ENCODE peak calls at places on chromosomes 12 and 14, in four cellular contexts. E, Q, W and Y are unnamed samples. For H3K36me3, the result is how much of the 10 kb centered on the place peaks cover.

GRCh38 chr12:124842800-124843510 is 20.7 kb downstream of the SCARB1 start:
- DNase-seq in E (no peak), Q (no peak), W (no peak), Y (no peak)

GRCh38 chr12:105331805-105332251 is 1.3 kb downstream of the C12orf75 start:
- DNase-seq in E (peak), Q (no peak), W (no peak), Y (peak)

GRCh38 chr14:66628646-66629045 is 120.7 kb downstream of the GPHN start:
- DNase-seq in E (no peak), Q (no peak), W (no peak), Y (no peak)

GRCh38 chr14:104282332-104283196 is 144.2 kb downstream of the KIF26A start:
- DNase-seq in E (no peak), Q (no peak), W (no peak), Y (no peak)

GRCh38 chr14:102785598-102785963 is 8.3 kb downstream of the TRAF3 start:
- DNase-seq in E (no peak), Q (no peak), W (no peak), Y (no peak)

GRCh38 chr12:10252201-10252600 is 39.5 kb downstream of the GABARAPL1 start:
- DNase-seq in E (no peak), Q (no peak), W (no peak), Y (no peak)

GRCh38 chr12:54189198-54189539 is 384 bp upstream of the SMUG1 start:
- DNase-seq in E (no peak), Q (no peak), W (no peak), Y (no peak)

GRCh38 chr14:63544641-63545234 is 1.6 kb upstream of the PPP2R5E start:
- DNase-seq in E (no peak), Q (no peak), W (no peak), Y (no peak)

GRCh38 chr12:32444895-32445294 is 45.5 kb downstream of the FGD4 start:
- DNase-seq in E (peak), Q (no peak), W (no peak), Y (no peak)

GRCh38 chr12:13288937-13289643 is 92.6 kb downstream of the EMP1 start:
- DNase-seq in E (no peak), Q (no peak), W (no peak), Y (no peak)

GRCh38 chr14:38868415-38869290 is 234.4 kb downstream of the SEC23A start:
- DNase-seq in E (peak), Q (no peak), W (no peak), Y (no peak)

GRCh38 chr14:37566811-37567371 is 28.2 kb downstream of the FOXA1 start:
- DNase-seq in E (no peak), Q (no peak), W (no peak), Y (no peak)

GRCh38 chr12:103855036-103855712 is 14.1 kb upstream of the NT5DC3 start:
- DNase-seq in E (peak), Q (no peak), W (no peak), Y (no peak)

GRCh38 chr12:96720363-96720705 is 186.7 kb upstream of the NEDD1 start:
- DNase-seq in E (no peak), Q (no peak), W (no peak), Y (no peak)

GRCh38 chr12:57611810-57612710 is 825 bp downstream of the ARHGEF25 start:
- DNase-seq in E (no peak), Q (no peak), W (no peak), Y (no peak)

GRCh38 chr12:47216150-47216677 is 136.5 kb upstream of the AMIGO2 start:
- DNase-seq in E (no peak), Q (peak), W (no peak), Y (no peak)

GRCh38 chr12:49890096-49890461 is 13.6 kb downstream of the FAIM2 start:
- DNase-seq in E (no peak), Q (no peak), W (no peak), Y (no peak)

GRCh38 chr12:124422142-124422569 is 127.3 kb downstream of the RFLNA start:
- DNase-seq in E (no peak), Q (no peak), W (no peak), Y (no peak)

GRCh38 chr12:78189656-78190055 is 359.0 kb downstream of the NAV3 start:
- DNase-seq in E (no peak), Q (no peak), W (no peak), Y (no peak)

GRCh38 chr14:45976001-45976400 is 675.6 kb downstream of the RPL10L start:
- DNase-seq in E (no peak), Q (no peak), W (no peak), Y (no peak)

GRCh38 chr14:58244556-58245387 is at the start of gene PSMA3:
- DNase-seq in E (peak), Q (peak), W (peak), Y (peak)

GRCh38 chr14:85533821-85534271 is 3.9 kb downstream of the FLRT2 start:
- DNase-seq in E (no peak), Q (no peak), W (peak), Y (no peak)

GRCh38 chr12:91178801-91179200 is 3.8 kb downstream of the DCN start:
- DNase-seq in E (no peak), Q (no peak), W (no peak), Y (no peak)

GRCh38 chr12:42759622-42760273 is 170.2 kb upstream of the PRICKLE1 start:
- DNase-seq in E (no peak), Q (no peak), W (no peak), Y (no peak)

GRCh38 chr12:95986635-95987535 is 9.3 kb downstream of the HAL start:
- DNase-seq in E (no peak), Q (no peak), W (no peak), Y (no peak)

GRCh38 chr14:52131640-52132320 is 62.9 kb upstream of the NID2 start:
- DNase-seq in E (peak), Q (peak), W (peak), Y (peak)

GRCh38 chr14:72679106-72679505 is 214.8 kb downstream of the DPF3 start:
- DNase-seq in E (no peak), Q (no peak), W (no peak), Y (no peak)

GRCh38 chr12:51865757-51866270 is 17.3 kb upstream of the FIGNL2 start:
- DNase-seq in E (no peak), Q (no peak), W (no peak), Y (no peak)

GRCh38 chr12:100926669-100927248 is 132.2 kb downstream of the ANO4 start:
- DNase-seq in E (peak), Q (no peak), W (peak), Y (peak)

GRCh38 chr14:70907996-70908917 is 998 bp downstream of the PCNX1 start:
- DNase-seq in E (peak), Q (no peak), W (peak), Y (peak)

GRCh38 chr12:11958216-11959091 is 112.3 kb upstream of the BCL2L14 start:
- DNase-seq in E (peak), Q (no peak), W (peak), Y (no peak)

GRCh38 chr12:45458854-45459807 is 243.2 kb downstream of the ANO6 start:
- DNase-seq in E (no peak), Q (no peak), W (no peak), Y (no peak)

GRCh38 chr12:114976361-114976760 is 292.4 kb upstream of the TBX3 start:
- DNase-seq in E (no peak), Q (no peak), W (no peak), Y (no peak)

GRCh38 chr12:110338754-110339153 is 57.7 kb downstream of the ATP2A2 start:
- DNase-seq in E (no peak), Q (no peak), W (peak), Y (no peak)

GRCh38 chr12:3353621-3354020 is 137.4 kb upstream of the PRMT8 start:
- DNase-seq in E (no peak), Q (no peak), W (no peak), Y (no peak)

GRCh38 chr12:92701441-92701840 is 1.3 kb upstream of the PLEKHG7 start:
- DNase-seq in E (no peak), Q (no peak), W (no peak), Y (no peak)

GRCh38 chr12:76947270-76947669 is 68.5 kb upstream of the CSRP2 start:
- DNase-seq in E (no peak), Q (no peak), W (no peak), Y (no peak)

GRCh38 chr12:76944892-76945291 is 66.1 kb upstream of the CSRP2 start:
- DNase-seq in E (no peak), Q (no peak), W (no peak), Y (no peak)

GRCh38 chr12:76943004-76943403 is 64.2 kb upstream of the CSRP2 start:
- DNase-seq in E (no peak), Q (no peak), W (no peak), Y (no peak)

GRCh38 chr12:76946451-76946850 is 67.6 kb upstream of the CSRP2 start:
- DNase-seq in E (no peak), Q (no peak), W (no peak), Y (no peak)

GRCh38 chr12:76945867-76946266 is 67.0 kb upstream of the CSRP2 start:
- DNase-seq in E (no peak), Q (no peak), W (no peak), Y (no peak)
- TF ChIP-seq SUZ12 in E (no peak), Q (no peak), W (no peak), Y (no peak)

DNA sequence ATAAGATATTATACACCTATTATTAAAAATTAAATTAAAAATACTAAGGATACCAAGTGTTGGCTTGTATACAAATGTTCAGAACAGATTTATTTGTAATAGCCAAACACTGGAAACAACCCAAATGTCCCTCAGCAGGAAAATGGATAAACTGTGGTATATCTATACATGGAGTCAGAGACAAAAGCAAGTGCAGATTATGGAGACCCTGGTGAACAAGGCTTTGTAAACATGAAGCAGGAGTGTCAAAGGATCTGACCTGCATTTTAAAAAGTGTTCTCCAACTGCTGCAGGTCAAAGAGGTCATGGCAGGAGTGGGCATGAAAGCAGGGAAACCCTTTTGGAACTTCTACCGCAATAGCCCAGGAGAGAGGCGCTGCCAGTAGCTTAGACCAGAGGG is 181.6 kb downstream of the STXBP6 start:
- DNase-seq in E (no peak), Q (no peak), W (no peak), Y (no peak)
- H3K36me3 ChIP-seq in E (under half), Q (under half), W (under half), Y (under half)

GRCh38 chr12:8548192-8548591 is 7.5 kb upstream of the CLEC4E start:
- DNase-seq in E (no peak), Q (no peak), W (no peak), Y (no peak)

GRCh38 chr12:8544295-8544694 is 3.6 kb upstream of the CLEC4E start:
- DNase-seq in E (peak), Q (peak), W (peak), Y (peak)

GRCh38 chr12:8553088-8553627 is 12.5 kb upstream of the CLEC4E start:
- DNase-seq in E (no peak), Q (no peak), W (no peak), Y (no peak)

GRCh38 chr12:8554451-8555195 is 13.9 kb upstream of the CLEC4E start:
- DNase-seq in E (no peak), Q (no peak), W (no peak), Y (peak)

GRCh38 chr12:8549381-8549780 is 8.7 kb upstream of the CLEC4E start:
- DNase-seq in E (no peak), Q (no peak), W (no peak), Y (no peak)
- H3K4me3 ChIP-seq in E (no peak), Q (no peak), W (no peak), Y (no peak)

GRCh38 chr14:60721331-60722162 is 2.6 kb downstream of the SIX4 start:
- DNase-seq in E (peak), Q (no peak), W (peak), Y (no peak)
- TF ChIP-seq SUZ12 in E (no peak), Q (no peak), W (no peak), Y (no peak)

GRCh38 chr12:72642726-72643125 is 370.6 kb downstream of the TRHDE start:
- DNase-seq in E (no peak), Q (no peak), W (no peak), Y (no peak)
- H3K36me3 ChIP-seq in E (under half), Q (under half), W (under half), Y (under half)

GRCh38 chr12:90091809-90092208 is 383.2 kb upstream of the ATP2B1 start:
- DNase-seq in E (no peak), Q (no peak), W (no peak), Y (no peak)
- H3K4me3 ChIP-seq in E (no peak), Q (no peak), W (no peak), Y (no peak)

DNA sequence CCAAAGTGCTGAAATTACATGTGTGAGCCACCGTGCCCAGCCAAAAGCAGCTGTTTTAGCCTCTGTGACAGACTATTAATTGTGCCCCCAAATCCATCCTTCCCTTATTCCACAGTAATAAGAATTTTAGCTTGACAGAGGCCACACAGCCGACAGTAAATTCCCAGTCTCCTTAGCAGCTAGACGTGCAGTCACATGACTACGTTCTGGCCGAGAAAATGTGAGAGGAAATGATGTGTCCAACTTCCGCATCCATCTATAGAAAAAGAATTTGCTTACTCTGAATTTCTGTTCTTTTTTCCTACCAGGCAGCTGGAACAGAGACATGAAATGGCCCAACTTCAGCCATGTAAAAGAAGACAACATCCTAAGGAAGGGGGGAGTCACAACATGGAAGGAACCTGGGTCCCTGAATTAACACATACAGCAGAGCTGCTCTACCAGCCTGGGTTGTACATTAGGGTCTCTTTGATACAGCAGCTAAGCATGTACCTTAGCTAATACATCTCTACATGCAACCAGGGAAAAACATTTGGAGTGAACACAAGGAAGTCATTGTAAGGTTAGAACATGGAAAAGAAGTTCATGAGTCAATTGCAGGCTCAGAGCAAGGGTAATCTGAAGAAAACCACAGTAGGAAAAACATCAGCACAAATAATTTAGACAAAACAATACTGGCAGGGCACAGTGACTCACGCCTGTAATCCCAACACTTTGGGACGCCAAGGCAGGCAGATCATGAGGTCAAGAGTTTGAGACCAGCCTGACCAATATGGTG is 35.5 kb downstream of the CIT start:
- DNase-seq in E (no peak), Q (no peak), W (no peak), Y (no peak)
- TF ChIP-seq SUZ12 in E (no peak), Q (no peak), W (no peak), Y (no peak)

GRCh38 chr12:130499474-130499873 is 161.8 kb downstream of the PIWIL1 start:
- DNase-seq in E (no peak), Q (no peak), W (no peak), Y (no peak)
- H3K36me3 ChIP-seq in E (under half), Q (under half), W (under half), Y (under half)

GRCh38 chr14:75281691-75282000 is 3.0 kb downstream of the FOS start:
- DNase-seq in E (no peak), Q (no peak), W (no peak), Y (no peak)
- H3K4me3 ChIP-seq in E (no peak), Q (no peak), W (no peak), Y (peak)

GRCh38 chr12:14700935-14701334 is 4.5 kb upstream of the GUCY2C start:
- DNase-seq in E (no peak), Q (no peak), W (no peak), Y (no peak)
- TF ChIP-seq SUZ12 in E (no peak), Q (no peak), W (no peak), Y (no peak)